ENCODE peak calls at places on chromosome 16, in five cellular contexts. G, Y, O, T and A are unnamed samples.

GRCh38 chr16:70694088-70694487 is 8.2 kb upstream of the MTSS2 start:
- DNase-seq in G (peak), O (peak), T (peak), Y (no peak), A (no peak)

GRCh38 chr16:50326835-50327465 is 41.8 kb downstream of the BRD7 start:
- DNase-seq in T (peak), Y (peak), O (peak), G (peak), A (no peak)

GRCh38 chr16:87947356-87948118 is 3.7 kb upstream of the BANP start:
- DNase-seq in Y (no peak), G (no peak), O (no peak), T (no peak), A (no peak)

GRCh38 chr16:56116577-56116964 is 74.7 kb upstream of the GNAO1 start:
- DNase-seq in Y (peak), T (no peak), G (no peak), O (no peak), A (no peak)

GRCh38 chr16:83356266-83356665 is 451.5 kb upstream of the HSBP1 start:
- DNase-seq in G (peak), Y (peak), O (peak), T (peak), A (no peak)

GRCh38 chr16:58533751-58534470 is 18.6 kb downstream of the SETD6 start:
- DNase-seq in O (no peak), Y (no peak), T (no peak), G (no peak), A (no peak)

GRCh38 chr16:53773150-53773846 is 69.3 kb downstream of the FTO start:
- DNase-seq in T (peak), O (no peak), G (peak), Y (peak), A (no peak)

GRCh38 chr16:65064131-65064530 is 57.7 kb downstream of the CDH11 start:
- DNase-seq in T (no peak), G (no peak), Y (no peak), O (no peak), A (no peak)

GRCh38 chr16:16086653-16087446 is 136.4 kb downstream of the ABCC6 start:
- DNase-seq in T (no peak), G (no peak), Y (no peak), O (no peak), A (no peak)

GRCh38 chr16:19746561-19746960 is 28.5 kb downstream of the IQCK start:
- DNase-seq in T (no peak), Y (peak), G (no peak), O (no peak), A (no peak)

GRCh38 chr16:84467256-84467655 is 37.2 kb downstream of the MEAK7 start:
- DNase-seq in O (no peak), Y (no peak), G (no peak), T (no peak), A (no peak)

GRCh38 chr16:65111306-65111705 is 10.6 kb downstream of the CDH11 start:
- DNase-seq in Y (no peak), O (no peak), G (no peak), T (no peak), A (no peak)

GRCh38 chr16:1996175-1996574 is 6.4 kb downstream of the SYNGR3 start:
- DNase-seq in O (no peak), Y (no peak), G (no peak), T (no peak), A (no peak)

GRCh38 chr16:2213817-2214720 is 571 bp downstream of the PGP start:
- DNase-seq in G (no peak), T (peak), Y (no peak), O (no peak), A (no peak)

GRCh38 chr16:49924078-49924477 is 68.2 kb upstream of the ZNF423 start:
- DNase-seq in O (no peak), G (no peak), T (peak), Y (no peak), A (no peak)

GRCh38 chr16:71426069-71426879 is 15.6 kb downstream of the TLE7 start:
- DNase-seq in G (peak), Y (peak), O (peak), T (peak), A (peak)

GRCh38 chr16:30901201-30902069 is 5.0 kb downstream of the CTF1 start:
- DNase-seq in O (no peak), T (peak), Y (no peak), G (no peak), A (no peak)

GRCh38 chr16:89613101-89613953 is at the start of gene DPEP1:
- DNase-seq in Y (no peak), T (no peak), G (no peak), O (peak), A (peak)

GRCh38 chr16:83835972-83836566 is 28.3 kb downstream of the HSBP1 start:
- DNase-seq in G (peak), Y (no peak), T (no peak), O (no peak), A (no peak)

GRCh38 chr16:12507366-12507765 is 296.3 kb downstream of the CPPED1 start:
- DNase-seq in O (no peak), T (no peak), Y (no peak), G (peak), A (no peak)

GRCh38 chr16:84461504-84462295 is 42.8 kb downstream of the MEAK7 start:
- DNase-seq in G (no peak), Y (no peak), O (peak), T (no peak), A (no peak)

GRCh38 chr16:57128787-57129389 is 36.5 kb downstream of the CPNE2 start:
- DNase-seq in O (no peak), T (no peak), G (no peak), Y (no peak), A (no peak)

GRCh38 chr16:88376835-88377726 is 5.7 kb upstream of the ZNF469 start:
- DNase-seq in O (no peak), G (no peak), Y (no peak), T (no peak), A (no peak)

GRCh38 chr16:21028728-21029127 is 121.9 kb downstream of the DNAH3 start:
- DNase-seq in T (no peak), O (no peak), G (no peak), Y (no peak), A (no peak)

GRCh38 chr16:55559233-55559632 is 7.3 kb upstream of the CAPNS2 start:
- DNase-seq in O (no peak), G (peak), T (no peak), Y (no peak), A (no peak)

GRCh38 chr16:15057755-15058417 is 2.0 kb upstream of the NTAN1 start:
- DNase-seq in T (no peak), G (no peak), Y (no peak), O (no peak), A (no peak)

GRCh38 chr16:54526916-54527315 is 240.3 kb upstream of the IRX3 start:
- DNase-seq in O (no peak), Y (no peak), G (no peak), T (peak), A (no peak)

GRCh38 chr16:14354561-14355351 is 275.3 kb downstream of the PARN start:
- DNase-seq in Y (no peak), O (no peak), G (peak), T (no peak), A (no peak)

GRCh38 chr16:88003316-88003715 is 52.1 kb downstream of the BANP start:
- DNase-seq in T (no peak), Y (no peak), O (no peak), G (no peak), A (no peak)

GRCh38 chr16:26196806-26197205 is 505.0 kb downstream of the HS3ST4 start:
- DNase-seq in T (no peak), Y (no peak), G (no peak), O (no peak), A (no peak)

GRCh38 chr16:11669380-11670146 is 1.3 kb downstream of the SNN start:
- DNase-seq in Y (no peak), T (peak), O (no peak), G (peak), A (no peak)

GRCh38 chr16:20676268-20676828 is 21.1 kb downstream of the ACSM1 start:
- DNase-seq in Y (no peak), G (no peak), O (no peak), T (no peak), A (no peak)

GRCh38 chr16:75074920-75075687 is 41.5 kb downstream of the LDHD start:
- DNase-seq in Y (no peak), T (no peak), G (no peak), O (no peak), A (no peak)

GRCh38 chr16:61993076-61993475 is 43.2 kb downstream of the CDH8 start:
- DNase-seq in Y (no peak), O (no peak), G (no peak), T (no peak), A (no peak)

GRCh38 chr16:68760671-68761275 is 23.7 kb downstream of the CDH1 start:
- DNase-seq in O (no peak), G (peak), T (no peak), Y (no peak), A (no peak)

GRCh38 chr16:28974007-28974436 is 556 bp upstream of the SPNS1 start:
- DNase-seq in Y (peak), O (peak), G (peak), T (peak), A (peak)

GRCh38 chr16:50386139-50386538 is 17.4 kb upstream of the BRD7 start:
- DNase-seq in Y (no peak), O (no peak), T (peak), G (no peak), A (no peak)

GRCh38 chr16:75081179-75081859 is 35.3 kb downstream of the LDHD start:
- DNase-seq in Y (no peak), O (no peak), G (no peak), T (no peak), A (no peak)

GRCh38 chr16:22372882-22373661 is 1.3 kb downstream of the CDR2 start:
- DNase-seq in G (no peak), O (no peak), Y (no peak), T (no peak), A (no peak)

GRCh38 chr16:75116081-75116910 is at the start of gene LDHD:
- DNase-seq in Y (no peak), G (no peak), T (peak), O (peak), A (peak)

GRCh38 chr16:77306050-77306616 is 106.9 kb downstream of the SYCE1L start:
- DNase-seq in G (no peak), O (no peak), Y (no peak), T (no peak), A (no peak)
- H4K8ac ChIP-seq in G (no peak), O (no peak), Y (no peak), T (no peak), A (no peak)

DNA sequence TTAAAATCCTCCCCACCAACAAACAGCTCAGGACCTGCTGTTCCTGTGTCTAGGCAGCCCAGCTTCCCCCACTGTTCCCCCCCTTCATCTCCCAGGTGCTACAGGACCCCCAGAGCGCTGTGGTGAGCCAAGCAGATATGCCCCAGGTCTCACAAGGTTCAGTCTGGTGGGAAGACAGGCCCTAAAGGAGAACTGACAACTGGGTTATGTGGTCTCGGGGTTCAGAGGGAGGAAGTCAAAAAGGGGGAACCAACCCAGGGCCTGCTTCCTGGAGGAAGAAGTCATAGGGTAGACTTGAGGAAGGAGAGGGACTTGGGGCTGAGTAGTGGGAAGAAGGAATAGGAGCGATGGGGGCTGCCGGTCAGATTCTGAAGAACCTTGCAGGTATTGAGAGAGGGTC is 2.6 kb downstream of the RIPOR1 start:
- DNase-seq in O (no peak), G (no peak), T (no peak), Y (no peak), A (no peak)
- H4K8ac ChIP-seq in O (no peak), G (no peak), T (no peak), Y (no peak), A (no peak)

DNA sequence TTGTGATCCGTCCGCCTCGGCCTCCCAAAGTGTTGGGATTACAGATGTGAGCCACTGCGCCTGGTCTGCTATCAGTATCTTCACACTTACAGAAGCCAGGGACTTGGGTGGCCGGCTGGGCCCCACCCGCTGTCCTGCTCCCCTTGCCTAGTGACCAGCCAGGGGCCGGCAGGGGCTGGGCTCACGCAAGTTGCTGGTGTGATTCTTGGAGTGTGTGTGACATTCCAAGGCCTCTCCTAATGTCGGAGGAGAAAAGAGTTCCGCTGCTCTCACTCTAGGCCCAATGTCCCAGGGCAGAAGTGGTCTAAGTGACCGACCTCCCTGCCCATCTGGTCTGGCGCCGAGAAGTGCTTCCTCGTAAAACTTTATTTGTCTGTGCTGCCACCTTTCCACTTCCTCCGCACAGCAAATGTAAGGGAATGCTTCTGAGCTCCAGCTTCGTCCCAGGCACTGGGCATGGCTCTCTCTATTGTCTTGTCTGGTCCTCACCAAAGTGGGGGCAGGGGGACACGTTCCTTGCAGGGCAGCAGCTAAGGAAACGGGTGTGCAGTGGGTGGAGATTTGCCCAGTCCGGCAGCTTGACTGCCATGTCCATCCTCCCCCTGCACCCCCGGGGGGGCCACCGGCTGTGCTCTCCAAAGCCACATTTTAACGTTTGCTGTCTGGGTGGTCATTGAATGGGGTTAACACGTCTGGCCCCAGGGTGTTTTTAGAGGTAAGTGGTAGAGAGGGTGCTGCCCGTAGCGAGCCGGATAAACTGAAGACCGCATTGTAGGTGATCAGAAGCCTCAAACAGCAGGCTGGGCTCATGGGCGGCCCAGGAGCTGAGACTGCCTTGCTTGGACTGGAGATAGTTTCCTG is 7.8 kb upstream of the GSE1 start:
- DNase-seq in G (no peak), T (peak), O (no peak), Y (no peak), A (no peak)
- H4K8ac ChIP-seq in G (no peak), T (no peak), O (no peak), Y (no peak), A (no peak)

DNA sequence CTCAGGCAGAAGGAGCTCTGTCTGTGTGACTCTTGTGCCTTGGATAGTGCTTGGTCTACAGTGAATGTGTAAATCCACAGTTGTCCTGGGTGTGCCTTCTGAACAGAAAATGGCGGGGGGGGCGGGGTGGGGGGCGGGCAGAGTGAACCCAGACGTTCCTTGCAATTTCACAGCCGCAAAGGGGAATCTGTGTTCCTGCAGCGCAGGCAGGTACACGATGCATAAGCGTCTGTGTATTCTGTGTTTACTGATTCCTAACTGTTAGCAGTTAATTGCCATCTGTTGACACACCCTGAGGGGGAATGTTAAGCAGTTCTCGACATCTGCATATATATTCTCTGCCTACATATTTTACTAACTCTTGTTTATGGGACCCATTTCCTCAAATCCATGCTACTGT is 123.5 kb upstream of the ZFHX3 start:
- DNase-seq in O (peak), Y (no peak), T (peak), G (no peak), A (no peak)
- H4K8ac ChIP-seq in O (no peak), Y (no peak), T (no peak), G (no peak), A (no peak)

GRCh38 chr16:66508914-66509496 is 40.9 kb downstream of the TK2 start:
- DNase-seq in T (no peak), O (no peak), G (no peak), Y (no peak), A (no peak)

GRCh38 chr16:66510298-66510697 is 39.6 kb downstream of the TK2 start:
- DNase-seq in T (no peak), G (no peak), O (peak), Y (no peak), A (no peak)

GRCh38 chr16:66510711-66511614 is 39.0 kb downstream of the TK2 start:
- DNase-seq in G (no peak), T (no peak), Y (no peak), O (no peak), A (no peak)

GRCh38 chr16:66508261-66508913 is 41.5 kb downstream of the TK2 start:
- DNase-seq in Y (no peak), T (no peak), G (no peak), O (no peak), A (no peak)

GRCh38 chr16:66509576-66509975 is 40.3 kb downstream of the TK2 start:
- DNase-seq in O (peak), G (no peak), Y (no peak), T (no peak), A (no peak)
- H4K8ac ChIP-seq in O (no peak), G (no peak), Y (no peak), T (no peak), A (no peak)

DNA sequence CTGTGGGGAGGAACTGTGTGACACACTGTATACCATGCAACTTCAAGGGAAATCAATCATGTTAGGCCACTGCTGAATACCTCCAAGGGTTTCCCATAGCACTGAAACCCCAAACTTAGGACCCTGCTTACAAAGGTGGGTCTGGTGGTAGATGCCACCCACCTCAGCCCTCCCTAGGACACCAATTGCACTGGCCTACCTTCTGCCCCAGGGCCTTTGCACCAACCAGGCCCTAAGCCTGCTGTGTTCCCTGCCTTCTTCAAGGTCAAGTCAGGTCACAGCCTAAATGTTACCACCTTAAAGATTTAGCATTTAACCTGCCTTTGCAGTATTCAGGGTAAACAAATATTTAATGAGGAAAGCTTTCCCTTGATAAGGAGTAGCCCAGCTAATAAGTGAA is 185.8 kb downstream of the ZFHX3 start:
- DNase-seq in Y (no peak), O (no peak), G (no peak), T (no peak), A (no peak)
- H4K8ac ChIP-seq in Y (no peak), O (no peak), G (no peak), T (no peak), A (no peak)

GRCh38 chr16:48535831-48536599 is 74.0 kb downstream of the N4BP1 start:
- DNase-seq in Y (peak), O (no peak), G (peak), T (no peak), A (no peak)
- H4K8ac ChIP-seq in Y (no peak), O (no peak), G (peak), T (no peak), A (no peak)